ENCODE peak calls at places on chromosome 19, in seven cellular contexts. One of them, this sample, is unnamed.

GRCh38 chr19:57664269-57665127 is 4.2 kb upstream of the ZSCAN4 start:
- DNase-seq in A549: no peak
- DNase-seq in T-helper 1 cell: no peak
- DNase-seq in effector memory CD4-positive, alpha-beta T cell: no peak
- DNase-seq in heart right ventricle: peak
- DNase-seq in germinal center: peak
- DNase-seq in RPMI7951: peak
- DNase-seq in this sample: peak

GRCh38 chr19:11949201-11949600 is 15.6 kb upstream of the ZNF763 start:
- DNase-seq in A549: no peak
- DNase-seq in T-helper 1 cell: no peak
- DNase-seq in effector memory CD4-positive, alpha-beta T cell: no peak
- DNase-seq in heart right ventricle: no peak
- DNase-seq in germinal center: no peak
- DNase-seq in RPMI7951: peak
- DNase-seq in this sample: no peak

GRCh38 chr19:18100710-18101109 is 3.1 kb downstream of the MAST3 start:
- DNase-seq in A549: no peak
- DNase-seq in T-helper 1 cell: no peak
- DNase-seq in effector memory CD4-positive, alpha-beta T cell: no peak
- DNase-seq in heart right ventricle: no peak
- DNase-seq in germinal center: no peak
- DNase-seq in RPMI7951: peak
- DNase-seq in this sample: no peak

GRCh38 chr19:27861411-27861975 is 1351.5 kb downstream of the UQCRFS1 start:
- DNase-seq in A549: no peak
- DNase-seq in T-helper 1 cell: no peak
- DNase-seq in effector memory CD4-positive, alpha-beta T cell: no peak
- DNase-seq in heart right ventricle: no peak
- DNase-seq in germinal center: no peak
- DNase-seq in RPMI7951: no peak
- DNase-seq in this sample: no peak

GRCh38 chr19:1587872-1588271 is 4.8 kb downstream of the MBD3 start:
- DNase-seq in A549: no peak
- DNase-seq in T-helper 1 cell: no peak
- DNase-seq in effector memory CD4-positive, alpha-beta T cell: no peak
- DNase-seq in heart right ventricle: no peak
- DNase-seq in germinal center: no peak
- DNase-seq in RPMI7951: no peak
- DNase-seq in this sample: peak

GRCh38 chr19:28731577-28731976 is 481.4 kb downstream of the UQCRFS1 start:
- DNase-seq in A549: no peak
- DNase-seq in T-helper 1 cell: no peak
- DNase-seq in effector memory CD4-positive, alpha-beta T cell: no peak
- DNase-seq in heart right ventricle: no peak
- DNase-seq in germinal center: no peak
- DNase-seq in RPMI7951: no peak
- DNase-seq in this sample: no peak

GRCh38 chr19:8695501-8695900 is 3.1 kb downstream of the ACTL9 start:
- DNase-seq in A549: no peak
- DNase-seq in T-helper 1 cell: no peak
- DNase-seq in effector memory CD4-positive, alpha-beta T cell: no peak
- DNase-seq in heart right ventricle: no peak
- DNase-seq in germinal center: no peak
- DNase-seq in RPMI7951: no peak
- DNase-seq in this sample: no peak

GRCh38 chr19:8158411-8159074 is 9.2 kb upstream of the FBN3 start:
- DNase-seq in A549: peak
- DNase-seq in T-helper 1 cell: no peak
- DNase-seq in effector memory CD4-positive, alpha-beta T cell: peak
- DNase-seq in heart right ventricle: peak
- DNase-seq in germinal center: peak
- DNase-seq in RPMI7951: peak
- DNase-seq in this sample: peak

GRCh38 chr19:40314646-40315045 is 29.5 kb upstream of the AKT2 start:
- DNase-seq in A549: no peak
- DNase-seq in T-helper 1 cell: no peak
- DNase-seq in effector memory CD4-positive, alpha-beta T cell: no peak
- DNase-seq in heart right ventricle: no peak
- DNase-seq in germinal center: no peak
- DNase-seq in RPMI7951: no peak
- DNase-seq in this sample: no peak

GRCh38 chr19:12782174-12782423 is 6.7 kb upstream of the HOOK2 start:
- DNase-seq in A549: no peak
- DNase-seq in T-helper 1 cell: no peak
- DNase-seq in effector memory CD4-positive, alpha-beta T cell: no peak
- DNase-seq in heart right ventricle: no peak
- DNase-seq in germinal center: no peak
- DNase-seq in RPMI7951: no peak
- DNase-seq in this sample: no peak

GRCh38 chr19:2540251-2540645 is 64.3 kb downstream of the GADD45B start:
- DNase-seq in A549: no peak
- DNase-seq in T-helper 1 cell: no peak
- DNase-seq in effector memory CD4-positive, alpha-beta T cell: no peak
- DNase-seq in heart right ventricle: no peak
- DNase-seq in germinal center: no peak
- DNase-seq in RPMI7951: no peak
- DNase-seq in this sample: no peak

GRCh38 chr19:3625996-3626472 is 556 bp downstream of the CACTIN start:
- DNase-seq in A549: no peak
- DNase-seq in T-helper 1 cell: no peak
- DNase-seq in effector memory CD4-positive, alpha-beta T cell: no peak
- DNase-seq in heart right ventricle: no peak
- DNase-seq in germinal center: no peak
- DNase-seq in RPMI7951: no peak
- DNase-seq in this sample: no peak

GRCh38 chr19:14427461-14427860 is 5.6 kb upstream of the PKN1 start:
- DNase-seq in A549: no peak
- DNase-seq in T-helper 1 cell: no peak
- DNase-seq in effector memory CD4-positive, alpha-beta T cell: no peak
- DNase-seq in heart right ventricle: no peak
- DNase-seq in germinal center: no peak
- DNase-seq in RPMI7951: no peak
- DNase-seq in this sample: no peak

GRCh38 chr19:15118789-15119494 is 11.7 kb downstream of the SYDE1 start:
- DNase-seq in A549: no peak
- DNase-seq in T-helper 1 cell: no peak
- DNase-seq in effector memory CD4-positive, alpha-beta T cell: no peak
- DNase-seq in heart right ventricle: no peak
- DNase-seq in germinal center: no peak
- DNase-seq in RPMI7951: no peak
- DNase-seq in this sample: no peak

GRCh38 chr19:40962460-40962961 is 28.6 kb upstream of the CYP2B6 start:
- DNase-seq in A549: peak
- DNase-seq in T-helper 1 cell: no peak
- DNase-seq in effector memory CD4-positive, alpha-beta T cell: no peak
- DNase-seq in heart right ventricle: no peak
- DNase-seq in germinal center: no peak
- DNase-seq in RPMI7951: peak
- DNase-seq in this sample: no peak

GRCh38 chr19:45879055-45879454 is 6.9 kb downstream of the IRF2BP1 start:
- DNase-seq in A549: no peak
- DNase-seq in T-helper 1 cell: no peak
- DNase-seq in effector memory CD4-positive, alpha-beta T cell: no peak
- DNase-seq in heart right ventricle: no peak
- DNase-seq in germinal center: no peak
- DNase-seq in RPMI7951: no peak
- DNase-seq in this sample: no peak

GRCh38 chr19:11798391-11799296 is at the start of gene ZNF491:
- DNase-seq in A549: no peak
- DNase-seq in T-helper 1 cell: peak
- DNase-seq in effector memory CD4-positive, alpha-beta T cell: peak
- DNase-seq in heart right ventricle: peak
- DNase-seq in germinal center: peak
- DNase-seq in RPMI7951: peak
- DNase-seq in this sample: peak

GRCh38 chr19:5484398-5485285 is 29.4 kb downstream of the ZNRF4 start:
- DNase-seq in A549: no peak
- DNase-seq in T-helper 1 cell: no peak
- DNase-seq in effector memory CD4-positive, alpha-beta T cell: no peak
- DNase-seq in heart right ventricle: no peak
- DNase-seq in germinal center: no peak
- DNase-seq in RPMI7951: no peak
- DNase-seq in this sample: peak

GRCh38 chr19:28429356-28429755 is 783.6 kb downstream of the UQCRFS1 start:
- DNase-seq in A549: no peak
- DNase-seq in T-helper 1 cell: no peak
- DNase-seq in effector memory CD4-positive, alpha-beta T cell: no peak
- DNase-seq in heart right ventricle: no peak
- DNase-seq in germinal center: no peak
- DNase-seq in RPMI7951: no peak
- DNase-seq in this sample: no peak

GRCh38 chr19:18924684-18925213 is 5.2 kb downstream of the DDX49 start:
- DNase-seq in A549: no peak
- DNase-seq in T-helper 1 cell: no peak
- DNase-seq in effector memory CD4-positive, alpha-beta T cell: no peak
- DNase-seq in heart right ventricle: no peak
- DNase-seq in germinal center: no peak
- DNase-seq in RPMI7951: no peak
- DNase-seq in this sample: no peak

GRCh38 chr19:45244133-45244532 is 1.1 kb downstream of the EXOC3L2 start:
- DNase-seq in A549: no peak
- DNase-seq in T-helper 1 cell: no peak
- DNase-seq in effector memory CD4-positive, alpha-beta T cell: no peak
- DNase-seq in heart right ventricle: no peak
- DNase-seq in germinal center: no peak
- DNase-seq in RPMI7951: no peak
- DNase-seq in this sample: no peak

GRCh38 chr19:9883231-9883758 is 48.2 kb downstream of the PIN1 start:
- DNase-seq in A549: no peak
- DNase-seq in T-helper 1 cell: no peak
- DNase-seq in effector memory CD4-positive, alpha-beta T cell: no peak
- DNase-seq in heart right ventricle: no peak
- DNase-seq in germinal center: no peak
- DNase-seq in RPMI7951: peak
- DNase-seq in this sample: peak

GRCh38 chr19:11538232-11539036 is at the start of gene CNN1:
- DNase-seq in A549: no peak
- DNase-seq in T-helper 1 cell: no peak
- DNase-seq in effector memory CD4-positive, alpha-beta T cell: no peak
- DNase-seq in heart right ventricle: peak
- DNase-seq in germinal center: no peak
- DNase-seq in RPMI7951: no peak
- DNase-seq in this sample: no peak

GRCh38 chr19:30227071-30227621 is 145.0 kb upstream of the ZNF536 start:
- DNase-seq in A549: no peak
- DNase-seq in T-helper 1 cell: no peak
- DNase-seq in effector memory CD4-positive, alpha-beta T cell: no peak
- DNase-seq in heart right ventricle: no peak
- DNase-seq in germinal center: no peak
- DNase-seq in RPMI7951: no peak
- DNase-seq in this sample: no peak

GRCh38 chr19:44846455-44847143 is 502 bp downstream of the NECTIN2 start:
- DNase-seq in A549: no peak
- DNase-seq in T-helper 1 cell: no peak
- DNase-seq in effector memory CD4-positive, alpha-beta T cell: no peak
- DNase-seq in heart right ventricle: peak
- DNase-seq in germinal center: no peak
- DNase-seq in RPMI7951: no peak
- DNase-seq in this sample: no peak

GRCh38 chr19:58203814-58204475 is 21.1 kb downstream of the ZNF274 start:
- DNase-seq in A549: no peak
- DNase-seq in T-helper 1 cell: no peak
- DNase-seq in effector memory CD4-positive, alpha-beta T cell: no peak
- DNase-seq in heart right ventricle: no peak
- DNase-seq in germinal center: no peak
- DNase-seq in RPMI7951: no peak
- DNase-seq in this sample: no peak

GRCh38 chr19:50838239-50838638 is 4.9 kb upstream of the KLK15 start:
- DNase-seq in A549: peak
- DNase-seq in T-helper 1 cell: no peak
- DNase-seq in effector memory CD4-positive, alpha-beta T cell: no peak
- DNase-seq in heart right ventricle: no peak
- DNase-seq in germinal center: no peak
- DNase-seq in RPMI7951: no peak
- DNase-seq in this sample: no peak

GRCh38 chr19:44653977-44654784 is 10.5 kb downstream of the PVR start:
- DNase-seq in A549: peak
- DNase-seq in T-helper 1 cell: peak
- DNase-seq in effector memory CD4-positive, alpha-beta T cell: peak
- DNase-seq in heart right ventricle: peak
- DNase-seq in germinal center: peak
- DNase-seq in RPMI7951: peak
- DNase-seq in this sample: no peak

GRCh38 chr19:41744850-41745249 is 10.5 kb upstream of the CEACAM6 start:
- DNase-seq in A549: no peak
- DNase-seq in T-helper 1 cell: no peak
- DNase-seq in effector memory CD4-positive, alpha-beta T cell: no peak
- DNase-seq in heart right ventricle: no peak
- DNase-seq in germinal center: no peak
- DNase-seq in RPMI7951: no peak
- DNase-seq in this sample: no peak

GRCh38 chr19:39430675-39431593 is 4.8 kb downstream of the RPS16 start:
- DNase-seq in A549: peak
- DNase-seq in T-helper 1 cell: peak
- DNase-seq in effector memory CD4-positive, alpha-beta T cell: peak
- DNase-seq in heart right ventricle: peak
- DNase-seq in germinal center: no peak
- DNase-seq in RPMI7951: peak
- DNase-seq in this sample: no peak

GRCh38 chr19:10292206-10292788 is 2.5 kb downstream of the ICAM5 start:
- DNase-seq in A549: peak
- DNase-seq in T-helper 1 cell: peak
- DNase-seq in effector memory CD4-positive, alpha-beta T cell: peak
- DNase-seq in heart right ventricle: peak
- DNase-seq in germinal center: peak
- DNase-seq in RPMI7951: peak
- DNase-seq in this sample: no peak

GRCh38 chr19:23776507-23777205 is 18.0 kb upstream of the ZNF681 start:
- DNase-seq in A549: no peak
- DNase-seq in T-helper 1 cell: no peak
- DNase-seq in effector memory CD4-positive, alpha-beta T cell: no peak
- DNase-seq in heart right ventricle: no peak
- DNase-seq in germinal center: no peak
- DNase-seq in RPMI7951: no peak
- DNase-seq in this sample: no peak

GRCh38 chr19:29683009-29683408 is 17.7 kb downstream of the PLEKHF1 start:
- DNase-seq in A549: no peak
- DNase-seq in T-helper 1 cell: no peak
- DNase-seq in effector memory CD4-positive, alpha-beta T cell: no peak
- DNase-seq in heart right ventricle: no peak
- DNase-seq in germinal center: no peak
- DNase-seq in RPMI7951: peak
- DNase-seq in this sample: no peak

GRCh38 chr19:15640294-15640903 is at the start of gene CYP4F3:
- DNase-seq in A549: peak
- DNase-seq in T-helper 1 cell: no peak
- DNase-seq in effector memory CD4-positive, alpha-beta T cell: no peak
- DNase-seq in heart right ventricle: peak
- DNase-seq in germinal center: no peak
- DNase-seq in RPMI7951: peak
- DNase-seq in this sample: peak